ENCODE peak calls at places on chromosomes 1 and 21, in seven cellular contexts. One of them, this sample, is unnamed.

GRCh38 chr1:93446837-93447451 is 974 bp upstream of the FNBP1L start:
- DNase-seq in IMR-90: no peak
- DNase-seq in mesendoderm: no peak
- DNase-seq in H9: no peak
- DNase-seq in neuronal stem cell: no peak
- DNase-seq in mesenchymal stem cell: no peak
- DNase-seq in H1: no peak
- DNase-seq in this sample: peak; percentile 74

GRCh38 chr1:98870959-98871903 is 133.4 kb downstream of the PLPPR5 start:
- DNase-seq in IMR-90: no peak
- DNase-seq in mesendoderm: peak; percentile 60
- DNase-seq in H9: no peak
- DNase-seq in neuronal stem cell: no peak
- DNase-seq in mesenchymal stem cell: no peak
- DNase-seq in H1: no peak
- DNase-seq in this sample: no peak

GRCh38 chr1:100721502-100722205 is 2.1 kb downstream of the VCAM1 start:
- DNase-seq in IMR-90: peak; percentile 96
- DNase-seq in mesendoderm: no peak
- DNase-seq in H9: no peak
- DNase-seq in neuronal stem cell: no peak
- DNase-seq in mesenchymal stem cell: peak; percentile 91
- DNase-seq in H1: no peak
- DNase-seq in this sample: peak; percentile 46

GRCh38 chr1:64877151-64877550 is 89.2 kb downstream of the JAK1 start:
- DNase-seq in IMR-90: no peak
- DNase-seq in mesendoderm: no peak
- DNase-seq in H9: no peak
- DNase-seq in neuronal stem cell: no peak
- DNase-seq in mesenchymal stem cell: no peak
- DNase-seq in H1: no peak
- DNase-seq in this sample: no peak

GRCh38 chr1:167173516-167174184 is 47.0 kb upstream of the POU2F1 start:
- DNase-seq in IMR-90: no peak
- DNase-seq in mesendoderm: peak; percentile 82
- DNase-seq in H9: no peak
- DNase-seq in neuronal stem cell: no peak
- DNase-seq in mesenchymal stem cell: peak; percentile 50
- DNase-seq in H1: no peak
- DNase-seq in this sample: peak; percentile 33

GRCh38 chr1:24289937-24290595 is 29.1 kb upstream of the GRHL3 start:
- DNase-seq in IMR-90: peak; percentile 81
- DNase-seq in mesendoderm: no peak
- DNase-seq in H9: no peak
- DNase-seq in neuronal stem cell: no peak
- DNase-seq in mesenchymal stem cell: peak; percentile 82
- DNase-seq in H1: no peak
- DNase-seq in this sample: no peak

GRCh38 chr1:116713474-116713873 is 40.8 kb upstream of the CD2 start:
- DNase-seq in IMR-90: no peak
- DNase-seq in mesendoderm: no peak
- DNase-seq in H9: no peak
- DNase-seq in neuronal stem cell: no peak
- DNase-seq in mesenchymal stem cell: no peak
- DNase-seq in H1: no peak
- DNase-seq in this sample: no peak

GRCh38 chr1:23020731-23021130 is 1.5 kb downstream of the KDM1A start:
- DNase-seq in IMR-90: no peak
- DNase-seq in mesendoderm: peak; percentile 32
- DNase-seq in H9: no peak
- DNase-seq in neuronal stem cell: no peak
- DNase-seq in mesenchymal stem cell: peak; percentile 26
- DNase-seq in H1: no peak
- DNase-seq in this sample: no peak

GRCh38 chr1:156801409-156802121 is 15.1 kb downstream of the SH2D2A start:
- DNase-seq in IMR-90: peak; percentile 54
- DNase-seq in mesendoderm: no peak
- DNase-seq in H9: no peak
- DNase-seq in neuronal stem cell: no peak
- DNase-seq in mesenchymal stem cell: peak; percentile 36
- DNase-seq in H1: no peak
- DNase-seq in this sample: no peak

GRCh38 chr1:914891-915280 is 8.8 kb upstream of the SAMD11 start:
- DNase-seq in IMR-90: no peak
- DNase-seq in mesendoderm: no peak
- DNase-seq in H9: no peak
- DNase-seq in neuronal stem cell: no peak
- DNase-seq in mesenchymal stem cell: no peak
- DNase-seq in H1: no peak
- DNase-seq in this sample: no peak

GRCh38 chr1:63920154-63921117 is 146.6 kb downstream of the ROR1 start:
- DNase-seq in IMR-90: peak; percentile 89
- DNase-seq in mesendoderm: peak; percentile 37
- DNase-seq in H9: no peak
- DNase-seq in neuronal stem cell: no peak
- DNase-seq in mesenchymal stem cell: peak; percentile 79
- DNase-seq in H1: no peak
- DNase-seq in this sample: peak; percentile 96

GRCh38 chr21:33157303-33157702 is 72.4 kb upstream of the IFNAR2 start:
- DNase-seq in IMR-90: no peak
- DNase-seq in mesendoderm: peak; percentile 45
- DNase-seq in H9: no peak
- DNase-seq in neuronal stem cell: no peak
- DNase-seq in mesenchymal stem cell: no peak
- DNase-seq in H1: no peak
- DNase-seq in this sample: no peak

GRCh38 chr1:63411081-63411480 is 43.7 kb downstream of the ALG6 start:
- DNase-seq in IMR-90: peak; percentile 2
- DNase-seq in mesendoderm: no peak
- DNase-seq in H9: no peak
- DNase-seq in neuronal stem cell: no peak
- DNase-seq in mesenchymal stem cell: no peak
- DNase-seq in H1: no peak
- DNase-seq in this sample: no peak

GRCh38 chr1:16117369-16117768 is 38.5 kb downstream of the EPHA2 start:
- DNase-seq in IMR-90: no peak
- DNase-seq in mesendoderm: no peak
- DNase-seq in H9: no peak
- DNase-seq in neuronal stem cell: no peak
- DNase-seq in mesenchymal stem cell: no peak
- DNase-seq in H1: no peak
- DNase-seq in this sample: no peak

GRCh38 chr1:31228986-31229385 is 10.7 kb downstream of the NKAIN1 start:
- DNase-seq in IMR-90: no peak
- DNase-seq in mesendoderm: no peak
- DNase-seq in H9: no peak
- DNase-seq in neuronal stem cell: no peak
- DNase-seq in mesenchymal stem cell: no peak
- DNase-seq in H1: no peak
- DNase-seq in this sample: no peak

GRCh38 chr21:41217656-41218380 is 49.9 kb downstream of the BACE2 start:
- DNase-seq in IMR-90: peak; percentile 74
- DNase-seq in mesendoderm: peak; percentile 52
- DNase-seq in H9: peak; percentile 46
- DNase-seq in neuronal stem cell: no peak
- DNase-seq in mesenchymal stem cell: no peak
- DNase-seq in H1: no peak
- DNase-seq in this sample: peak; percentile 78

GRCh38 chr1:97190326-97190725 is 468.7 kb downstream of the PTBP2 start:
- DNase-seq in IMR-90: peak; percentile 76
- DNase-seq in mesendoderm: peak; percentile 12
- DNase-seq in H9: no peak
- DNase-seq in neuronal stem cell: no peak
- DNase-seq in mesenchymal stem cell: peak; percentile 13
- DNase-seq in H1: no peak
- DNase-seq in this sample: no peak

GRCh38 chr1:246095441-246095840 is 411.6 kb downstream of the SMYD3 start:
- DNase-seq in IMR-90: no peak
- DNase-seq in mesendoderm: no peak
- DNase-seq in H9: no peak
- DNase-seq in neuronal stem cell: no peak
- DNase-seq in mesenchymal stem cell: no peak
- DNase-seq in H1: no peak
- DNase-seq in this sample: no peak

GRCh38 chr1:216820345-216820744 is 97.1 kb upstream of the ESRRG start:
- DNase-seq in IMR-90: peak; percentile 68
- DNase-seq in mesendoderm: peak; percentile 59
- DNase-seq in H9: no peak
- DNase-seq in neuronal stem cell: no peak
- DNase-seq in mesenchymal stem cell: no peak
- DNase-seq in H1: no peak
- DNase-seq in this sample: peak; percentile 71
- H3K18ac ChIP-seq in IMR-90: no peak overlapping the region
- H3K18ac ChIP-seq in mesendoderm: no peak overlapping the region
- H3K18ac ChIP-seq in H9: no peak overlapping the region
- H3K18ac ChIP-seq in neuronal stem cell: no peak overlapping the region
- H3K18ac ChIP-seq in mesenchymal stem cell: no peak overlapping the region
- H3K18ac ChIP-seq in H1: no peak overlapping the region
- H3K18ac ChIP-seq in this sample: no peak overlapping the region

GRCh38 chr1:163761898-163762297 is 440.1 kb downstream of the NUF2 start:
- DNase-seq in IMR-90: no peak
- DNase-seq in mesendoderm: no peak
- DNase-seq in H9: no peak
- DNase-seq in neuronal stem cell: no peak
- DNase-seq in mesenchymal stem cell: no peak
- DNase-seq in H1: no peak
- DNase-seq in this sample: no peak

DNA sequence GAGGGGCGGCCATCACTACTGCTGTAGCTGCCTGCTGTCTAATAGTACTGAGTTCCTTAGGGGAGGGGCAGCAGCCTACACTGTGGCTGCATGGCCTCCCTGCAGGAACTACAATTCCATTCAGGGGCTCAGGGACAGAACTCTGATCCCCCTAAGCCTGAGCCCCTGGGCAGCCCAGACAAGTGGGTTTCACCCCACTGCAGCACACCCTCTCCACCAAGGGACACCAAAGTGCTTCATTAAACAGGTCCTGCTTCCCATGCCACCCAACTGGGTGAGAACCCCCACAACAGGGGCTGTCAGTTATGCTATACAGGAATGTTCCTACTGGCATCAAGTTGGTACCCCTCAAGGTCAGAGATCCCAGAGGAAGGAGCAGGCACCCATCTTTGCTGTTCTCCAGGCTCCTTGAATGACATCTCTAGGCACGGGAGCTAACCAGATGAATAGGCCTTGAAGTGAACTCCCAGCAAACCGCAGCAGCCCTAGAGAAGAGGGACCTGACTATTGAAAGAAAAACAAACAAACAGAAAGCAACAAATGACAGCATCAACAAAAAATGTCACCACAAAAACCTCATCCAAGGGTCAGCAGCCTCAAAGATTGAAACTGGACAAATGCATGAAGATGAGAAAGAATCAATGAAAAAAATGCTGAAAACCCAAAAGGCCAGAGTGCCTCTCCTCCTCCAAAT is 437.4 kb downstream of the NUF2 start:
- DNase-seq in IMR-90: no peak
- DNase-seq in mesendoderm: no peak
- DNase-seq in H9: no peak
- DNase-seq in neuronal stem cell: no peak
- DNase-seq in mesenchymal stem cell: peak; percentile 9
- DNase-seq in H1: no peak
- DNase-seq in this sample: no peak
- H2BK5ac ChIP-seq in IMR-90: no peak overlapping the region
- H2BK5ac ChIP-seq in mesendoderm: no peak overlapping the region
- H2BK5ac ChIP-seq in H9: no peak overlapping the region
- H2BK5ac ChIP-seq in neuronal stem cell: no peak overlapping the region
- H2BK5ac ChIP-seq in mesenchymal stem cell: no peak overlapping the region
- H2BK5ac ChIP-seq in H1: no peak overlapping the region
- H2BK5ac ChIP-seq in this sample: no peak overlapping the region

GRCh38 chr1:70887936-70888335 is 159.7 kb downstream of the PTGER3 start:
- DNase-seq in IMR-90: no peak
- DNase-seq in mesendoderm: no peak
- DNase-seq in H9: no peak
- DNase-seq in neuronal stem cell: no peak
- DNase-seq in mesenchymal stem cell: no peak
- DNase-seq in H1: no peak
- DNase-seq in this sample: no peak

GRCh38 chr1:70892140-70892539 is 155.5 kb downstream of the PTGER3 start:
- DNase-seq in IMR-90: no peak
- DNase-seq in mesendoderm: no peak
- DNase-seq in H9: no peak
- DNase-seq in neuronal stem cell: no peak
- DNase-seq in mesenchymal stem cell: no peak
- DNase-seq in H1: no peak
- DNase-seq in this sample: no peak

GRCh38 chr1:70893381-70893780 is 154.2 kb downstream of the PTGER3 start:
- DNase-seq in IMR-90: no peak
- DNase-seq in mesendoderm: no peak
- DNase-seq in H9: no peak
- DNase-seq in neuronal stem cell: no peak
- DNase-seq in mesenchymal stem cell: no peak
- DNase-seq in H1: no peak
- DNase-seq in this sample: no peak

GRCh38 chr1:70890408-70890807 is 157.2 kb downstream of the PTGER3 start:
- DNase-seq in IMR-90: no peak
- DNase-seq in mesendoderm: no peak
- DNase-seq in H9: no peak
- DNase-seq in neuronal stem cell: no peak
- DNase-seq in mesenchymal stem cell: no peak
- DNase-seq in H1: no peak
- DNase-seq in this sample: no peak

DNA sequence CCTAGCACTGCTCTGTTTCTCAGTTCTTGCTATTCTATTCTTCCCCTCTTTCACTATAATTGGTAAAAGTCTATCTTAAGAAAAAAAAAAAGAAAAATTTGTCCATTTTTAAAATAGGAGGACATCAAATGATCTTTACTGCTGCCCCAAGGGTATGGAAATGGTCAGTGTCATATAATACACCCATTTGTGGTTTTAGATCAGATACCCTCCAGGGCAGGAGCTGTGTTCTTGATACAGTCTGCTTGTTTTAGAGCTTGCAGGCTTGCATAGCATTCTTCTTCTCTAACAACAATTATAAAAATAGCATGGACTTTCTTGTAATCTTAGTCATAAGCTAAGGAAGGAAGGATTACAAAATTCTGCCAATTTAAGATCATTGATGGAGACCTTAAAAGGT is 156.2 kb downstream of the PTGER3 start:
- DNase-seq in IMR-90: no peak
- DNase-seq in mesendoderm: no peak
- DNase-seq in H9: no peak
- DNase-seq in neuronal stem cell: no peak
- DNase-seq in mesenchymal stem cell: no peak
- DNase-seq in H1: no peak
- DNase-seq in this sample: no peak
- H3K18ac ChIP-seq in IMR-90: no peak overlapping the region
- H3K18ac ChIP-seq in mesendoderm: no peak overlapping the region
- H3K18ac ChIP-seq in H9: no peak overlapping the region
- H3K18ac ChIP-seq in neuronal stem cell: no peak overlapping the region
- H3K18ac ChIP-seq in mesenchymal stem cell: no peak overlapping the region
- H3K18ac ChIP-seq in H1: no peak overlapping the region
- H3K18ac ChIP-seq in this sample: no peak overlapping the region

DNA sequence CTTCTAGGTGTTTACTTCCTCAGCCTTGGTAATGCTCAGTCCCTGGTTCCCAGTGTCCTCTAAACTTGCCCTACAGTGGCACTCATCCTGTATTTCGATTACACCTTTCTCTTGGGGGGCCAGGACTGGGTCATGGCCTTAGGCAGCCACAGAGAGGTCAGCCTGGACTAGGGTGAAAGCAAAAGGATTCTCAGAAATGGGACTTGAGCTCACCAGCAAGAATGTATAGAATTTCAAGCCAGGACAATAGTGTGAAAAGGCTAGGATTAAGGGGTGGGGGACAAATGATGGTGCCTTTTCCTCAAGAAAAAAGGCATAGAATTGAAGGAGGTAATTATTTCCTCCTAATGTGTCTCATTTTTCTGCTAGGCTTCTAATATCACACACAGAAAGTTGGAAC is 166.8 kb upstream of the RUNX1 start:
- DNase-seq in IMR-90: no peak
- DNase-seq in mesendoderm: peak; percentile 58
- DNase-seq in H9: no peak
- DNase-seq in neuronal stem cell: peak; percentile 43
- DNase-seq in mesenchymal stem cell: no peak
- DNase-seq in H1: no peak
- DNase-seq in this sample: no peak
- H2BK5ac ChIP-seq in IMR-90: no peak overlapping the region
- H2BK5ac ChIP-seq in mesendoderm: no peak overlapping the region
- H2BK5ac ChIP-seq in H9: no peak overlapping the region
- H2BK5ac ChIP-seq in neuronal stem cell: no peak overlapping the region
- H2BK5ac ChIP-seq in mesenchymal stem cell: no peak overlapping the region
- H2BK5ac ChIP-seq in H1: no peak overlapping the region
- H2BK5ac ChIP-seq in this sample: no peak overlapping the region

This sample was measured in trophoblast cell.